ENCODE peak calls at places on chromosome 17, in seven cellular contexts. One of them, this sample, is unnamed.

GRCh38 chr17:12421646-12422306 is 243.9 kb upstream of the MYOCD start:
- DNase-seq in activated naive CD4-positive, alpha-beta T cell: no peak
- DNase-seq in putamen: no peak
- DNase-seq in RPMI7951: no peak
- DNase-seq in thoracic aorta: no peak
- DNase-seq in NCI-H510A treated with DMSO at 0.1 percent for 48 hours: no peak
- DNase-seq in activated T-helper 1 cell treated with anti-CD3 and anti-CD28 coated beads, Interleukin-12 subunit alpha, Interleukin-12 subunit beta, Interleukin-2, Interleukin-4 antibody, amounts not matched to agents 30 ng/mL and 10 ng/mL and 1 ng/mL, durations not matched to agents 14 hours and 24 hours and 36 hours: no peak
- DNase-seq in this sample: no peak

GRCh38 chr17:42485680-42486079 is 27.0 kb downstream of the ATP6V0A1 start:
- DNase-seq in activated naive CD4-positive, alpha-beta T cell: no peak
- DNase-seq in putamen: no peak
- DNase-seq in activated T-helper 1 cell treated with anti-CD3 and anti-CD28 coated beads, Interleukin-12 subunit alpha, Interleukin-12 subunit beta, Interleukin-2, Interleukin-4 antibody, amounts not matched to agents 30 ng/mL and 10 ng/mL and 1 ng/mL, durations not matched to agents 14 hours and 24 hours and 36 hours: no peak
- DNase-seq in thoracic aorta: no peak
- DNase-seq in NCI-H510A treated with DMSO at 0.1 percent for 48 hours: no peak
- DNase-seq in RPMI7951: no peak
- DNase-seq in this sample: no peak

GRCh38 chr17:81349397-81350319 is 45.6 kb upstream of the BAHCC1 start:
- DNase-seq in activated naive CD4-positive, alpha-beta T cell: no peak
- DNase-seq in NCI-H510A treated with DMSO at 0.1 percent for 48 hours: peak; percentile 75
- DNase-seq in activated T-helper 1 cell treated with anti-CD3 and anti-CD28 coated beads, Interleukin-12 subunit alpha, Interleukin-12 subunit beta, Interleukin-2, Interleukin-4 antibody, amounts not matched to agents 30 ng/mL and 10 ng/mL and 1 ng/mL, durations not matched to agents 14 hours and 24 hours and 36 hours: no peak
- DNase-seq in putamen: no peak
- DNase-seq in RPMI7951: no peak
- DNase-seq in thoracic aorta: no peak
- DNase-seq in this sample: no peak

GRCh38 chr17:82876602-82877391 is 37.0 kb upstream of the ZNF750 start:
- DNase-seq in activated T-helper 1 cell treated with anti-CD3 and anti-CD28 coated beads, Interleukin-12 subunit alpha, Interleukin-12 subunit beta, Interleukin-2, Interleukin-4 antibody, amounts not matched to agents 30 ng/mL and 10 ng/mL and 1 ng/mL, durations not matched to agents 14 hours and 24 hours and 36 hours: no peak
- DNase-seq in activated naive CD4-positive, alpha-beta T cell: no peak
- DNase-seq in putamen: peak; percentile 58
- DNase-seq in NCI-H510A treated with DMSO at 0.1 percent for 48 hours: peak; percentile 85
- DNase-seq in RPMI7951: peak; percentile 64
- DNase-seq in thoracic aorta: no peak
- DNase-seq in this sample: peak; percentile 79

GRCh38 chr17:59914274-59914854 is 21.4 kb downstream of the RPS6KB1 start:
- DNase-seq in activated T-helper 1 cell treated with anti-CD3 and anti-CD28 coated beads, Interleukin-12 subunit alpha, Interleukin-12 subunit beta, Interleukin-2, Interleukin-4 antibody, amounts not matched to agents 30 ng/mL and 10 ng/mL and 1 ng/mL, durations not matched to agents 14 hours and 24 hours and 36 hours: no peak
- DNase-seq in RPMI7951: peak; percentile 42
- DNase-seq in thoracic aorta: no peak
- DNase-seq in activated naive CD4-positive, alpha-beta T cell: no peak
- DNase-seq in NCI-H510A treated with DMSO at 0.1 percent for 48 hours: peak; percentile 87
- DNase-seq in putamen: no peak
- DNase-seq in this sample: no peak

GRCh38 chr17:44086364-44087311 is 16.1 kb downstream of the G6PC3 start:
- DNase-seq in activated T-helper 1 cell treated with anti-CD3 and anti-CD28 coated beads, Interleukin-12 subunit alpha, Interleukin-12 subunit beta, Interleukin-2, Interleukin-4 antibody, amounts not matched to agents 30 ng/mL and 10 ng/mL and 1 ng/mL, durations not matched to agents 14 hours and 24 hours and 36 hours: no peak
- DNase-seq in RPMI7951: peak; percentile 86
- DNase-seq in putamen: peak; percentile 69
- DNase-seq in thoracic aorta: peak; percentile 39
- DNase-seq in NCI-H510A treated with DMSO at 0.1 percent for 48 hours: peak; percentile 24
- DNase-seq in activated naive CD4-positive, alpha-beta T cell: no peak
- DNase-seq in this sample: peak; percentile 95

GRCh38 chr17:973053-973452 is 6.5 kb downstream of the NXN start:
- DNase-seq in thoracic aorta: no peak
- DNase-seq in activated naive CD4-positive, alpha-beta T cell: no peak
- DNase-seq in NCI-H510A treated with DMSO at 0.1 percent for 48 hours: no peak
- DNase-seq in RPMI7951: no peak
- DNase-seq in activated T-helper 1 cell treated with anti-CD3 and anti-CD28 coated beads, Interleukin-12 subunit alpha, Interleukin-12 subunit beta, Interleukin-2, Interleukin-4 antibody, amounts not matched to agents 30 ng/mL and 10 ng/mL and 1 ng/mL, durations not matched to agents 14 hours and 24 hours and 36 hours: no peak
- DNase-seq in putamen: no peak
- DNase-seq in this sample: no peak

GRCh38 chr17:63960006-63960405 is 12.7 kb downstream of the SCN4A start:
- DNase-seq in RPMI7951: no peak
- DNase-seq in NCI-H510A treated with DMSO at 0.1 percent for 48 hours: no peak
- DNase-seq in thoracic aorta: no peak
- DNase-seq in putamen: no peak
- DNase-seq in activated T-helper 1 cell treated with anti-CD3 and anti-CD28 coated beads, Interleukin-12 subunit alpha, Interleukin-12 subunit beta, Interleukin-2, Interleukin-4 antibody, amounts not matched to agents 30 ng/mL and 10 ng/mL and 1 ng/mL, durations not matched to agents 14 hours and 24 hours and 36 hours: no peak
- DNase-seq in activated naive CD4-positive, alpha-beta T cell: no peak
- DNase-seq in this sample: no peak

GRCh38 chr17:64155751-64156544 is 26.0 kb upstream of the ERN1 start:
- DNase-seq in activated naive CD4-positive, alpha-beta T cell: no peak
- DNase-seq in thoracic aorta: no peak
- DNase-seq in putamen: peak; percentile 95
- DNase-seq in RPMI7951: peak; percentile 57
- DNase-seq in NCI-H510A treated with DMSO at 0.1 percent for 48 hours: no peak
- DNase-seq in activated T-helper 1 cell treated with anti-CD3 and anti-CD28 coated beads, Interleukin-12 subunit alpha, Interleukin-12 subunit beta, Interleukin-2, Interleukin-4 antibody, amounts not matched to agents 30 ng/mL and 10 ng/mL and 1 ng/mL, durations not matched to agents 14 hours and 24 hours and 36 hours: no peak
- DNase-seq in this sample: no peak

GRCh38 chr17:31722251-31723056 is 136.6 kb downstream of the COPRS start:
- DNase-seq in NCI-H510A treated with DMSO at 0.1 percent for 48 hours: no peak
- DNase-seq in activated naive CD4-positive, alpha-beta T cell: no peak
- DNase-seq in activated T-helper 1 cell treated with anti-CD3 and anti-CD28 coated beads, Interleukin-12 subunit alpha, Interleukin-12 subunit beta, Interleukin-2, Interleukin-4 antibody, amounts not matched to agents 30 ng/mL and 10 ng/mL and 1 ng/mL, durations not matched to agents 14 hours and 24 hours and 36 hours: no peak
- DNase-seq in RPMI7951: peak; percentile 91
- DNase-seq in thoracic aorta: peak; percentile 19
- DNase-seq in putamen: no peak
- DNase-seq in this sample: peak; percentile 46

GRCh38 chr17:51165680-51166197 is 472 bp upstream of the NME2 start:
- DNase-seq in putamen: no peak
- DNase-seq in RPMI7951: peak; percentile 18
- DNase-seq in thoracic aorta: no peak
- DNase-seq in activated naive CD4-positive, alpha-beta T cell: peak; percentile 9
- DNase-seq in NCI-H510A treated with DMSO at 0.1 percent for 48 hours: peak; percentile 67
- DNase-seq in activated T-helper 1 cell treated with anti-CD3 and anti-CD28 coated beads, Interleukin-12 subunit alpha, Interleukin-12 subunit beta, Interleukin-2, Interleukin-4 antibody, amounts not matched to agents 30 ng/mL and 10 ng/mL and 1 ng/mL, durations not matched to agents 14 hours and 24 hours and 36 hours: no peak
- DNase-seq in this sample: peak; percentile 51

GRCh38 chr17:63495471-63495870 is 18.6 kb downstream of the ACE start:
- DNase-seq in RPMI7951: no peak
- DNase-seq in thoracic aorta: no peak
- DNase-seq in NCI-H510A treated with DMSO at 0.1 percent for 48 hours: no peak
- DNase-seq in activated T-helper 1 cell treated with anti-CD3 and anti-CD28 coated beads, Interleukin-12 subunit alpha, Interleukin-12 subunit beta, Interleukin-2, Interleukin-4 antibody, amounts not matched to agents 30 ng/mL and 10 ng/mL and 1 ng/mL, durations not matched to agents 14 hours and 24 hours and 36 hours: no peak
- DNase-seq in activated naive CD4-positive, alpha-beta T cell: no peak
- DNase-seq in putamen: no peak
- DNase-seq in this sample: peak; percentile 28

GRCh38 chr17:2438823-2439222 is 38.0 kb upstream of the MNT start:
- DNase-seq in putamen: no peak
- DNase-seq in NCI-H510A treated with DMSO at 0.1 percent for 48 hours: no peak
- DNase-seq in thoracic aorta: no peak
- DNase-seq in activated T-helper 1 cell treated with anti-CD3 and anti-CD28 coated beads, Interleukin-12 subunit alpha, Interleukin-12 subunit beta, Interleukin-2, Interleukin-4 antibody, amounts not matched to agents 30 ng/mL and 10 ng/mL and 1 ng/mL, durations not matched to agents 14 hours and 24 hours and 36 hours: no peak
- DNase-seq in activated naive CD4-positive, alpha-beta T cell: no peak
- DNase-seq in RPMI7951: peak; percentile 16
- DNase-seq in this sample: no peak

GRCh38 chr17:44918006-44918405 is 2.7 kb upstream of the GFAP start:
- DNase-seq in thoracic aorta: no peak
- DNase-seq in activated T-helper 1 cell treated with anti-CD3 and anti-CD28 coated beads, Interleukin-12 subunit alpha, Interleukin-12 subunit beta, Interleukin-2, Interleukin-4 antibody, amounts not matched to agents 30 ng/mL and 10 ng/mL and 1 ng/mL, durations not matched to agents 14 hours and 24 hours and 36 hours: no peak
- DNase-seq in activated naive CD4-positive, alpha-beta T cell: no peak
- DNase-seq in putamen: no peak
- DNase-seq in NCI-H510A treated with DMSO at 0.1 percent for 48 hours: no peak
- DNase-seq in RPMI7951: no peak
- DNase-seq in this sample: no peak

GRCh38 chr17:82941021-82942001 is 101.5 kb upstream of the ZNF750 start:
- DNase-seq in putamen: no peak
- DNase-seq in activated T-helper 1 cell treated with anti-CD3 and anti-CD28 coated beads, Interleukin-12 subunit alpha, Interleukin-12 subunit beta, Interleukin-2, Interleukin-4 antibody, amounts not matched to agents 30 ng/mL and 10 ng/mL and 1 ng/mL, durations not matched to agents 14 hours and 24 hours and 36 hours: no peak
- DNase-seq in activated naive CD4-positive, alpha-beta T cell: no peak
- DNase-seq in thoracic aorta: no peak
- DNase-seq in RPMI7951: no peak
- DNase-seq in NCI-H510A treated with DMSO at 0.1 percent for 48 hours: no peak
- DNase-seq in this sample: no peak

GRCh38 chr17:31521632-31522283 is 130.3 kb downstream of the RAB11FIP4 start:
- DNase-seq in NCI-H510A treated with DMSO at 0.1 percent for 48 hours: no peak
- DNase-seq in putamen: no peak
- DNase-seq in thoracic aorta: no peak
- DNase-seq in activated T-helper 1 cell treated with anti-CD3 and anti-CD28 coated beads, Interleukin-12 subunit alpha, Interleukin-12 subunit beta, Interleukin-2, Interleukin-4 antibody, amounts not matched to agents 30 ng/mL and 10 ng/mL and 1 ng/mL, durations not matched to agents 14 hours and 24 hours and 36 hours: no peak
- DNase-seq in activated naive CD4-positive, alpha-beta T cell: no peak
- DNase-seq in RPMI7951: no peak
- DNase-seq in this sample: no peak

GRCh38 chr17:81285179-81285878 is 9.8 kb downstream of the SLC38A10 start:
- DNase-seq in thoracic aorta: no peak
- DNase-seq in NCI-H510A treated with DMSO at 0.1 percent for 48 hours: no peak
- DNase-seq in putamen: no peak
- DNase-seq in activated T-helper 1 cell treated with anti-CD3 and anti-CD28 coated beads, Interleukin-12 subunit alpha, Interleukin-12 subunit beta, Interleukin-2, Interleukin-4 antibody, amounts not matched to agents 30 ng/mL and 10 ng/mL and 1 ng/mL, durations not matched to agents 14 hours and 24 hours and 36 hours: peak; percentile 51
- DNase-seq in activated naive CD4-positive, alpha-beta T cell: no peak
- DNase-seq in RPMI7951: peak; percentile 54
- DNase-seq in this sample: no peak

GRCh38 chr17:17042851-17043667 is 802 bp downstream of the MPRIP start:
- DNase-seq in activated naive CD4-positive, alpha-beta T cell: no peak
- DNase-seq in thoracic aorta: no peak
- DNase-seq in NCI-H510A treated with DMSO at 0.1 percent for 48 hours: no peak
- DNase-seq in activated T-helper 1 cell treated with anti-CD3 and anti-CD28 coated beads, Interleukin-12 subunit alpha, Interleukin-12 subunit beta, Interleukin-2, Interleukin-4 antibody, amounts not matched to agents 30 ng/mL and 10 ng/mL and 1 ng/mL, durations not matched to agents 14 hours and 24 hours and 36 hours: no peak
- DNase-seq in putamen: no peak
- DNase-seq in RPMI7951: peak; percentile 59
- DNase-seq in this sample: no peak

GRCh38 chr17:17836818-17837379 is at the start of gene SREBF1:
- DNase-seq in RPMI7951: peak; percentile 46
- DNase-seq in putamen: no peak
- DNase-seq in thoracic aorta: no peak
- DNase-seq in activated naive CD4-positive, alpha-beta T cell: no peak
- DNase-seq in activated T-helper 1 cell treated with anti-CD3 and anti-CD28 coated beads, Interleukin-12 subunit alpha, Interleukin-12 subunit beta, Interleukin-2, Interleukin-4 antibody, amounts not matched to agents 30 ng/mL and 10 ng/mL and 1 ng/mL, durations not matched to agents 14 hours and 24 hours and 36 hours: peak; percentile 63
- DNase-seq in NCI-H510A treated with DMSO at 0.1 percent for 48 hours: no peak
- DNase-seq in this sample: peak; percentile 48

GRCh38 chr17:43338886-43339516 is 59.8 kb upstream of the ARL4D start:
- DNase-seq in activated naive CD4-positive, alpha-beta T cell: peak; percentile 8
- DNase-seq in thoracic aorta: no peak
- DNase-seq in putamen: peak; percentile 68
- DNase-seq in RPMI7951: peak; percentile 68
- DNase-seq in activated T-helper 1 cell treated with anti-CD3 and anti-CD28 coated beads, Interleukin-12 subunit alpha, Interleukin-12 subunit beta, Interleukin-2, Interleukin-4 antibody, amounts not matched to agents 30 ng/mL and 10 ng/mL and 1 ng/mL, durations not matched to agents 14 hours and 24 hours and 36 hours: peak; percentile 44
- DNase-seq in NCI-H510A treated with DMSO at 0.1 percent for 48 hours: peak; percentile 52
- DNase-seq in this sample: peak; percentile 67

GRCh38 chr17:72111374-72111773 is 9.4 kb upstream of the SOX9 start:
- DNase-seq in NCI-H510A treated with DMSO at 0.1 percent for 48 hours: no peak
- DNase-seq in putamen: no peak
- DNase-seq in activated naive CD4-positive, alpha-beta T cell: no peak
- DNase-seq in activated T-helper 1 cell treated with anti-CD3 and anti-CD28 coated beads, Interleukin-12 subunit alpha, Interleukin-12 subunit beta, Interleukin-2, Interleukin-4 antibody, amounts not matched to agents 30 ng/mL and 10 ng/mL and 1 ng/mL, durations not matched to agents 14 hours and 24 hours and 36 hours: no peak
- DNase-seq in RPMI7951: no peak
- DNase-seq in thoracic aorta: no peak
- DNase-seq in this sample: no peak

This sample was measured in MG63.